ENCODE peak calls at places on chromosomes 7 and 10, in nine cellular contexts. X is ovary, N is breast epithelium, O is testis, J is IMR-90, L is lower leg skin, W is adrenal gland, R is gastrocnemius medialis, Z is transverse colon. D is an unnamed sample.

GRCh38 chr7:21580073-21580521 is 37.3 kb downstream of the DNAH11 start:
- DNase-seq in N (no peak), Z (no peak), W (no peak), X (no peak), O (no peak), J (peak), L (no peak), R (no peak), D (no peak)

GRCh38 chr7:116162992-116163391 is 47.3 kb upstream of the TES start:
- DNase-seq in W (no peak), Z (no peak), J (no peak), O (no peak), X (no peak), L (no peak), N (no peak), R (no peak), D (no peak)

GRCh38 chr7:105782391-105783063 is 93.9 kb downstream of the ATXN7L1 start:
- DNase-seq in L (no peak), O (no peak), W (peak), Z (no peak), R (no peak), J (peak), N (no peak), X (no peak), D (no peak)

GRCh38 chr7:128211626-128212025 is 29.5 kb upstream of the LEP start:
- DNase-seq in X (no peak), N (no peak), W (no peak), Z (no peak), R (no peak), J (no peak), L (no peak), O (peak), D (no peak)

GRCh38 chr10:95650232-95650631 is 6.3 kb downstream of the ALDH18A1 start:
- DNase-seq in X (no peak), R (no peak), Z (no peak), N (no peak), J (no peak), L (no peak), O (no peak), W (no peak), D (no peak)

GRCh38 chr7:92567460-92567859 is 22.7 kb downstream of the FAM133B start:
- DNase-seq in W (no peak), R (no peak), N (no peak), L (no peak), Z (no peak), J (peak), O (no peak), X (no peak), D (no peak)

GRCh38 chr10:79445217-79445707 is at the start of gene ZCCHC24:
- DNase-seq in J (no peak), R (peak), X (no peak), N (peak), O (peak), Z (peak), L (no peak), W (peak), D (peak)

GRCh38 chr10:78856421-78856820 is 212.3 kb upstream of the ZMIZ1 start:
- DNase-seq in W (peak), J (no peak), R (peak), L (no peak), N (no peak), X (peak), Z (no peak), O (no peak), D (no peak)

GRCh38 chr7:75971961-75972763 is 22.2 kb downstream of the TMEM120A start:
- DNase-seq in X (no peak), Z (no peak), O (no peak), L (no peak), J (no peak), R (peak), N (no peak), W (peak), D (peak)

GRCh38 chr10:45578384-45578946 is 94.1 kb downstream of the ZFAND4 start:
- DNase-seq in W (no peak), L (no peak), X (no peak), Z (no peak), J (no peak), N (no peak), R (no peak), O (no peak), D (no peak)

GRCh38 chr10:95478935-95479334 is 82.2 kb downstream of the SORBS1 start:
- DNase-seq in O (no peak), W (no peak), J (no peak), R (peak), N (no peak), X (no peak), Z (no peak), L (peak), D (no peak)

GRCh38 chr7:74026406-74027123 is 1.4 kb upstream of the ELN start:
- DNase-seq in L (peak), J (peak), W (peak), O (peak), N (peak), R (peak), X (peak), Z (peak), D (peak)

GRCh38 chr10:114801411-114801813 is 20.2 kb upstream of the FHIP2A start:
- DNase-seq in N (no peak), W (no peak), Z (no peak), L (no peak), J (no peak), R (no peak), O (no peak), X (no peak), D (no peak)

GRCh38 chr10:128059915-128060314 is 66.3 kb downstream of the MKI67 start:
- DNase-seq in N (no peak), R (no peak), X (no peak), W (no peak), O (no peak), L (no peak), Z (no peak), J (no peak), D (no peak)

GRCh38 chr10:113999520-113999919 is 44.1 kb upstream of the ADRB1 start:
- DNase-seq in R (peak), W (no peak), N (no peak), O (no peak), L (no peak), X (no peak), J (no peak), Z (peak), D (no peak)

GRCh38 chr10:77139145-77139692 is 498.4 kb downstream of the KCNMA1 start:
- DNase-seq in O (no peak), L (no peak), Z (no peak), X (no peak), J (no peak), N (no peak), W (no peak), R (no peak), D (no peak)

GRCh38 chr10:124650820-124651401 is 93.3 kb downstream of the FAM53B start:
- DNase-seq in J (no peak), L (no peak), O (no peak), N (no peak), W (no peak), X (no peak), Z (no peak), R (no peak), D (no peak)

DNA sequence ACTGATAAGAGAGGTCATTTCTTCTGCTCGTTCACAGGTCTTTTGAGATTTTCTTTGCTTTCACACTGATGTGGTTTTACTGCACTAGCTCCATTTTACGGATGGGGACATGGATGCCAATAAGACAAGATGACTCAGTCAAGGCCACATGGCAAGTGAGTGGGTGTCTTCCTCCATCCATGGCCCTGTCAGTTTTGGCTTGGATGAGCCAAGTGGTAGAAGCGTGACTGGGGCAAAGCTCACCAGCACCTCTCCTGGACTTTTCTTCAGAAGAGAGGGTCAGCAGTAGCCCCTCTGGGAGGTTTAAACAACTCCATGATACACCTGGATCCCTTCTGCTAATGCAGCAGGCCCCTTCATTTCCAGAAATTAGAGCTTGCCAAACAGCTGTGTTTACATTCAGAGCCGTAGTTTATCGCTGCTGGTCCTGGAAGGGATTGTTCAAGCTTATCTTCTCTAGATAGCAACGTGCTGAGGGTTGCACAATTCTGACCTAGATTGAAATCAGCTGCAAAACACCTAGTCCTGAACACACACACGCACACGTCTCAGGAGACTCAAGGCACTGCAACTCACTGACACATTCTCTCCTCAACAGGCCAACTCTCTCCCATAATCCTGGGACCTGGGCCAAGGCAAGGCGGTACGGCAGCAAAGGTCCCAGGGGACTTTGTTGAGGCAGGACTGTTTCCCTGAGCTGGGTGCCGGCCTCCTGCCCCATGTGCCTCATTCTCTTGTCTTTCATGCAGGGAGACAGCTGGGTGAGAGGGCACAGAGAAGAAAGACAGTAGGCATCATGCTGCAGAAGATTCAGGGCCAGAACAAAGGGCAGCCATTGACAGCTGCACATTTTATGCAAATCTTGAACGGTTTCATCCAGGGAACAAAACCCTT is 14.2 kb upstream of the PDCD4 start:
- DNase-seq in J (peak), L (peak), Z (peak), W (peak), N (no peak), X (no peak), O (no peak), R (no peak), D (peak)
- TF ChIP-seq POLR2A in J (no peak), L (no peak), Z (peak), W (no peak), N (no peak), X (no peak), O (no peak), R (no peak), D (no peak)

DNA sequence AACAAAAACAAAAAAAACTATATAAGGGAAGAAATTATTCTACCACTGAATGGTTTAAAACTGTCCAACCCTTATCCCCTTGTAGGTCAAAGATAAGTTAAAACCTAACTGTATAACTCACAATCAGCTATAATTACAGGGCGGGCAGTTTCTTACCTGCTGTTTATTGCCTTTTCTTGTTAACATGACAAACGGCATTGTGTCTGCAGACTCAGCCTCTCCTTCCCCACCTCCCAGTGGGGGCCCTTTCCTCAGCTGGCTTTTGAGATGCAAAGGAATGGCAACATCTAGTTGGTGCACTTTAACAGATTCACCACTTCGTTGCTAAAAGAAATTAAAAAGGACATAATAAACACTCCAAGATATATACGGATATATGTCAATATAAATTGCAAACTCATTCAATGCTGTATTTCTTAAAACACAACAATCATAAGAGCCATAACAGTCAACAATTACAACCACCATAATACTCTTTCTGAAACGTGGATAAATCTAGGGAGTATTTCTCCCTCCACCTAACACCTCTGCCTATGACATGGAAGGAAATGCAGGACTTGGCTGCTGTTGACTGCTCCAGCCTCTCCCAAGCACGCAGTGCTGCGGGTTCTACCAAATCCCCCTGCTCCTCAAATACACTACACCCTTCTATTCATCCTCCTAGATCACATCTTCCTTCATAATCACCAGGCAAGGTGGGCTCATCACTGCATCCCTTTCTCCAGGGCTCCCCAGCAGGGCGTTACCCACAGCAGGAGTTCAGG is 106.0 kb downstream of the UPF2 start:
- DNase-seq in Z (peak), W (no peak), R (no peak), X (no peak), J (no peak), N (no peak), O (no peak), L (no peak), D (no peak)
- TF ChIP-seq POLR2A in Z (no peak), W (no peak), R (no peak), X (no peak), J (no peak), N (no peak), O (no peak), L (no peak), D (no peak)

DNA sequence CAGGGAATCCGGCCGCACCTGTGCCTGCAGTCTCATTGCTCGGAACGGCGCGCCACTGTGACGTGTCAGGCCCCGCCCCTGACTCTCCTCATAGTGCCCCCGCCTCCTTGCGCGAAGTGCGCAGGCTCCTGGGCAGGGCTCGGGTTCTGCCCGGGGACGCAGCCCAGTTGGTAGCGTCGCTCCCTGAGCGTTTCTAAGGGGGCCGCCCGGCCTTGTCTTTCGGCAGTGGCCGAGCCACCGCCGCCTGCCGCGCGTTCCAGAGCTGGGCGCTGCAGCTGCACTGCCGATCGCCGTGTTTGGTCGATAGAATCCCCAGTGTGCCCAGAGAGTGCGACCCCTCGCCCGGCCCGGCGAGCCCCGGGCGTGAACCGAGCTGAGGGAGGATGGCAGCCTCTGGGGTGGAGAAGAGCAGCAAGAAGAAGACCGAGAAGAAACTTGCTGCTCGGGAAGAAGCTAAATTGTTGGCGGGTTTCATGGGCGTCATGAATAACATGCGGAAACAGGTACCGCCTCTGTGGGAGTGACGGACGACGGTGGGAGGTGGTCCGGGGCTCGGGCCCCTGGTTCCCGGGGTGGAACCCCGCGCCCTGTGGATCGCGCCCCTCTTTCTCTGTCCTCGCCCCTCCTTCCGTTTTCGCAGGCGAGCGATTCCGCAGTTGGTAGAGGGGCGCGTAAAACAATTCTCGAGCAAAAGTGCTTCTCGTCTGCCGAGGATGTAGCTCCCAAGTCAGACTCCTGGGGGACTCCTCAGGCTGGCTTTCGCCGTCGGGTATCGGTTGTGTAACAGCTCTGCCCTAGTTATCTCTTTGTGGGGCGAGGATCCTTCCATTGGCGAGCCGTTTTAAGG is at the start of gene KLHL7:
- DNase-seq in O (peak), Z (peak), X (peak), N (peak), J (peak), L (peak), W (peak), R (peak), D (peak)
- TF ChIP-seq POLR2A in O (peak), Z (peak), X (peak), N (peak), J (peak), L (no peak), W (peak), R (peak), D (peak)

DNA sequence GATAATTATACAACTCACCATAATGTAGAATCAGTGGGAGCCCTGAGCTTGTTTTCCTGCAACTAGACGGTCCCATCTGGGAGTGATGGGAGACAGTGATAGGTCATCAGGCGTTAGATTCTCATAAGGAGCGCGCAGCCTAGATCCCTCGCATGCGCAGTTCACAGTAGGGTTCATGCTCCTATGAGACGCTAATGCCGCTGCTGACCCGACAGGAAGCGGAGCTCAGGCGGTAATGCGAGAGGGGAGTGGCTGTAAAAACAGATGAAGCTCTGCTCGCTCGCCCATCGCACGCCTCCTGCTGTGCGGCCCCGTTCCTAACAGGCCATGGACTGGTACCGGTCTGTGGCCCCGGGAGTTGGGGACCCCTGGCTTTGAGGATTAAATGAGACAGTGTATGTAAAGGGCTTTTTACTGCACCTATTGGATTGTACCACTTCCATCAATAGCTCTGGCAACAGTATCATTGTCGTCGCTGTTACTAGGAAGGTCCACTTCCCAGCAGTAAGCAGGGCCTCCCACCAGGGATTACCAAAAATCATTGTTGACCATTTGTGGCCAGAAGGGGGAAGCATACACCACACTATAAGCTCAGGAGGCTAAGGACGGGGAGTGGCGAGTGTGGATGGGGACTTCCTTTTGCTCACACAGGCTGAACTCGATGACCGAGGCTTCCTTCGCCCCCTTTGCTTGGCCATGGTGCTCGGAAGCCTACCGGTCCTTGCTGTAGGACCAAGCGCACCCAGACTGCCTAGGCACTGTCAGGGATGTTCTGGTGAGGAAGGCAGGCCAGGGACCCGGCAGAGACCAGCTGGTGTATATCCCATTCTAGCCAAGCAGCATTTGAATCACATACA is 26.4 kb downstream of the AKR1B1 start:
- DNase-seq in J (peak), W (peak), Z (peak), R (peak), O (peak), X (peak), N (peak), L (peak), D (peak)
- TF ChIP-seq POLR2A in J (no peak), W (no peak), Z (peak), R (peak), O (no peak), X (peak), N (no peak), L (no peak), D (no peak)

GRCh38 chr7:108557617-108558016 is 11.9 kb downstream of the THAP5 start:
- DNase-seq in N (no peak), X (no peak), Z (no peak), J (no peak), R (no peak), W (no peak), L (no peak), O (no peak), D (no peak)

GRCh38 chr7:108565987-108566386 is 3.5 kb downstream of the THAP5 start:
- DNase-seq in J (no peak), W (no peak), L (no peak), N (no peak), R (no peak), Z (no peak), X (no peak), O (no peak), D (peak)

GRCh38 chr7:108557191-108557590 is 12.3 kb downstream of the THAP5 start:
- DNase-seq in J (no peak), X (no peak), N (no peak), W (no peak), O (no peak), Z (no peak), R (no peak), L (no peak), D (no peak)

GRCh38 chr7:108559253-108559652 is 10.3 kb downstream of the THAP5 start:
- DNase-seq in Z (no peak), O (no peak), X (no peak), J (no peak), R (no peak), L (no peak), W (no peak), N (no peak), D (no peak)

GRCh38 chr7:108561047-108561619 is 8.4 kb downstream of the THAP5 start:
- DNase-seq in W (no peak), N (no peak), L (no peak), J (peak), R (no peak), O (no peak), Z (no peak), X (no peak), D (no peak)
- TF ChIP-seq POLR2A in W (no peak), N (no peak), L (no peak), J (no peak), R (no peak), O (no peak), Z (no peak), X (no peak), D (no peak)

GRCh38 chr7:118214051-118214832 is 10.3 kb upstream of the ANKRD7 start:
- DNase-seq in R (peak), X (peak), J (peak), Z (peak), N (peak), L (peak), W (peak), O (peak), D (peak)
- TF ChIP-seq POLR2A in R (no peak), X (no peak), J (no peak), Z (no peak), N (no peak), L (no peak), W (no peak), O (no peak), D (no peak)

DNA sequence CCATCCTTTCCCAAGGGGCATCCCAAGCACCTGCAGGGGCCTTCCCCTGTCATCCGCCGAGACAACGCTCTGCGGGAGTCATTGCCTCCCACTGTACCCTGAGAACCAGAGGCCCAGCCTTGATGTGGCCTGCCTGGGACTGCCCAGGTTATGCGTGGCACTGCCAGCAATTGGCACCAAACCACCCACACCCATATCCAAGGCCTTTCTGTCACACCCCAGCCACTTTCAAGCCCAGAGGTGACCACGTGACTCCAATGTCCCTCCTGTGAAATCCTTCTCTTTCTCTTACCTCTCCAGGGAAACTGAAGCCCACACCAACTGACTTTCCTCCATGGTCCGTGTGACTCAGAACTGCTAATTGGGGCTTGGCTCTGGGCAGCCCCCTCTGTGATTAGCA is 123.9 kb downstream of the C10orf105 start:
- DNase-seq in R (no peak), Z (no peak), X (no peak), L (no peak), O (no peak), N (no peak), J (no peak), W (no peak), D (no peak)
- TF ChIP-seq POLR2A in R (no peak), Z (no peak), X (no peak), L (no peak), O (no peak), N (no peak), J (no peak), W (no peak), D (no peak)